ENCODE peak calls at places on chromosomes 11 and 22, in six cellular contexts. J, Z, A, F, C and I are unnamed samples.
A peak's percentile ranks its signal among the peaks of the same experiment; 100 is the strongest.

GRCh38 chr22:49156662-49157285 is 670.9 kb downstream of the BRD1 start:
- DNase-seq in J (no peak), Z (peak; percentile 97), A (no peak), F (no peak), C (no peak), I (no peak)

GRCh38 chr11:78030429-78031325 is 7.6 kb upstream of the KCTD14 start:
- DNase-seq in J (no peak), Z (peak; percentile 98), A (no peak), F (no peak), C (no peak), I (no peak)

GRCh38 chr22:27226666-27227065 is 569.3 kb downstream of the MIAT start:
- DNase-seq in J (no peak), Z (no peak), A (no peak), F (no peak), C (no peak), I (no peak)

GRCh38 chr11:76602431-76602861 is 68.1 kb downstream of the LRRC32 start:
- DNase-seq in J (no peak), Z (no peak), A (no peak), F (no peak), C (no peak), I (no peak)

GRCh38 chr22:29146101-29146560 is 59.6 kb upstream of the EMID1 start:
- DNase-seq in J (no peak), Z (peak; percentile 18), A (no peak), F (no peak), C (no peak), I (no peak)

GRCh38 chr11:17019231-17019630 is 5.0 kb upstream of the PLEKHA7 start:
- DNase-seq in J (no peak), Z (no peak), A (no peak), F (no peak), C (no peak), I (no peak)

GRCh38 chr11:66996609-66997273 is 21.6 kb downstream of the C11orf86 start:
- DNase-seq in J (no peak), Z (no peak), A (no peak), F (no peak), C (no peak), I (no peak)

GRCh38 chr22:39389420-39389819 is 10.2 kb upstream of the TAB1 start:
- DNase-seq in J (no peak), Z (no peak), A (no peak), F (no peak), C (no peak), I (no peak)

GRCh38 chr11:102446606-102447005 is 6.0 kb downstream of the TMEM123 start:
- DNase-seq in J (no peak), Z (no peak), A (no peak), F (no peak), C (no peak), I (no peak)

GRCh38 chr11:72569966-72570892 is 104.0 kb downstream of the PDE2A start:
- DNase-seq in J (no peak), Z (no peak), A (no peak), F (no peak), C (no peak), I (no peak)

GRCh38 chr11:112564228-112564955 is 303.7 kb upstream of the PLET1 start:
- DNase-seq in J (no peak), Z (peak; percentile 43), A (no peak), F (no peak), C (no peak), I (no peak)

GRCh38 chr11:65478411-65479183 is 20.2 kb upstream of the MALAT1 start:
- DNase-seq in J (no peak), Z (no peak), A (no peak), F (no peak), C (no peak), I (no peak)

GRCh38 chr11:126305699-126306098 is 1.8 kb downstream of the DCPS start:
- DNase-seq in J (no peak), Z (no peak), A (peak; percentile 64), F (no peak), C (no peak), I (no peak)